ENCODE peak calls at places on chromosomes 13 and 19, in five cellular contexts. One of them, this sample, is unnamed.

GRCh38 chr19:16509141-16510061 is 13.2 kb downstream of the C19orf44 start:
- DNase-seq in foreskin fibroblast: peak
- DNase-seq in thoracic aorta: no peak
- DNase-seq in CD8-positive, alpha-beta memory T cell: no peak
- DNase-seq in tibial nerve: peak
- DNase-seq in this sample: no peak

GRCh38 chr13:98879965-98880364 is 97.9 kb downstream of the DOCK9 start:
- DNase-seq in thoracic aorta: no peak
- DNase-seq in tibial nerve: no peak
- DNase-seq in CD8-positive, alpha-beta memory T cell: no peak
- DNase-seq in foreskin fibroblast: no peak
- DNase-seq in this sample: no peak

GRCh38 chr13:24670927-24671326 is 9.3 kb upstream of the ATP12A start:
- DNase-seq in CD8-positive, alpha-beta memory T cell: no peak
- DNase-seq in thoracic aorta: no peak
- DNase-seq in foreskin fibroblast: peak
- DNase-seq in tibial nerve: no peak
- DNase-seq in this sample: no peak

GRCh38 chr13:75724742-75725504 is 88.8 kb downstream of the LMO7 start:
- DNase-seq in thoracic aorta: no peak
- DNase-seq in foreskin fibroblast: no peak
- DNase-seq in tibial nerve: no peak
- DNase-seq in CD8-positive, alpha-beta memory T cell: no peak
- DNase-seq in this sample: no peak

GRCh38 chr13:70960841-70961443 is 852.7 kb upstream of the KLHL1 start:
- DNase-seq in foreskin fibroblast: peak
- DNase-seq in CD8-positive, alpha-beta memory T cell: no peak
- DNase-seq in thoracic aorta: no peak
- DNase-seq in tibial nerve: peak
- DNase-seq in this sample: peak

GRCh38 chr13:110340812-110341444 is 33.8 kb downstream of the COL4A2 start:
- DNase-seq in CD8-positive, alpha-beta memory T cell: peak
- DNase-seq in thoracic aorta: peak
- DNase-seq in foreskin fibroblast: peak
- DNase-seq in tibial nerve: peak
- DNase-seq in this sample: no peak

GRCh38 chr19:42132851-42133528 is 744 bp upstream of the POU2F2 start:
- DNase-seq in thoracic aorta: no peak
- DNase-seq in CD8-positive, alpha-beta memory T cell: peak
- DNase-seq in tibial nerve: peak
- DNase-seq in foreskin fibroblast: peak
- DNase-seq in this sample: peak

GRCh38 chr13:21637296-21637695 is 33.3 kb upstream of the MICU2 start:
- DNase-seq in foreskin fibroblast: peak
- DNase-seq in CD8-positive, alpha-beta memory T cell: no peak
- DNase-seq in tibial nerve: no peak
- DNase-seq in thoracic aorta: no peak
- DNase-seq in this sample: peak

GRCh38 chr19:5960005-5961001 is 17.6 kb downstream of the RANBP3 start:
- DNase-seq in foreskin fibroblast: peak
- DNase-seq in CD8-positive, alpha-beta memory T cell: no peak
- DNase-seq in thoracic aorta: no peak
- DNase-seq in tibial nerve: no peak
- DNase-seq in this sample: no peak

GRCh38 chr13:59439776-59440428 is 723.8 kb downstream of the DIAPH3 start:
- DNase-seq in CD8-positive, alpha-beta memory T cell: no peak
- DNase-seq in thoracic aorta: no peak
- DNase-seq in foreskin fibroblast: no peak
- DNase-seq in tibial nerve: no peak
- DNase-seq in this sample: no peak

GRCh38 chr19:19113040-19113541 is 25.2 kb downstream of the TMEM161A start:
- DNase-seq in CD8-positive, alpha-beta memory T cell: no peak
- DNase-seq in foreskin fibroblast: peak
- DNase-seq in thoracic aorta: no peak
- DNase-seq in tibial nerve: no peak
- DNase-seq in this sample: no peak

GRCh38 chr13:37473035-37473434 is 125.5 kb downstream of the POSTN start:
- DNase-seq in CD8-positive, alpha-beta memory T cell: no peak
- DNase-seq in tibial nerve: no peak
- DNase-seq in thoracic aorta: no peak
- DNase-seq in foreskin fibroblast: no peak
- DNase-seq in this sample: no peak

GRCh38 chr19:49560358-49560900 is 19.9 kb downstream of the NOSIP start:
- DNase-seq in foreskin fibroblast: no peak
- DNase-seq in tibial nerve: peak
- DNase-seq in thoracic aorta: no peak
- DNase-seq in CD8-positive, alpha-beta memory T cell: peak
- DNase-seq in this sample: no peak

GRCh38 chr19:27740396-27740795 is 1472.6 kb downstream of the UQCRFS1 start:
- DNase-seq in CD8-positive, alpha-beta memory T cell: no peak
- DNase-seq in tibial nerve: no peak
- DNase-seq in foreskin fibroblast: no peak
- DNase-seq in thoracic aorta: no peak
- DNase-seq in this sample: no peak

GRCh38 chr19:49468199-49468598 is 5.8 kb upstream of the FLT3LG start:
- DNase-seq in tibial nerve: no peak
- DNase-seq in thoracic aorta: no peak
- DNase-seq in foreskin fibroblast: no peak
- DNase-seq in CD8-positive, alpha-beta memory T cell: no peak
- DNase-seq in this sample: no peak

GRCh38 chr13:19822673-19823072 is 39.9 kb upstream of the PSPC1 start:
- DNase-seq in tibial nerve: no peak
- DNase-seq in CD8-positive, alpha-beta memory T cell: no peak
- DNase-seq in thoracic aorta: no peak
- DNase-seq in foreskin fibroblast: no peak
- DNase-seq in this sample: no peak

GRCh38 chr13:36736119-36736726 is 62.4 kb downstream of the SERTM1 start:
- DNase-seq in thoracic aorta: no peak
- DNase-seq in CD8-positive, alpha-beta memory T cell: peak
- DNase-seq in foreskin fibroblast: peak
- DNase-seq in tibial nerve: peak
- DNase-seq in this sample: peak

GRCh38 chr19:34041922-34042521 is 130.3 kb upstream of the LSM14A start:
- DNase-seq in tibial nerve: peak
- DNase-seq in thoracic aorta: peak
- DNase-seq in foreskin fibroblast: peak
- DNase-seq in CD8-positive, alpha-beta memory T cell: peak
- DNase-seq in this sample: peak

GRCh38 chr13:99605417-99606321 is 104.4 kb downstream of the TM9SF2 start:
- DNase-seq in tibial nerve: peak
- DNase-seq in thoracic aorta: no peak
- DNase-seq in foreskin fibroblast: peak
- DNase-seq in CD8-positive, alpha-beta memory T cell: no peak
- DNase-seq in this sample: peak

GRCh38 chr13:114112826-114113322 is 19.5 kb downstream of the RASA3 start:
- DNase-seq in thoracic aorta: no peak
- DNase-seq in foreskin fibroblast: no peak
- DNase-seq in tibial nerve: no peak
- DNase-seq in CD8-positive, alpha-beta memory T cell: no peak
- DNase-seq in this sample: no peak

GRCh38 chr19:4908311-4908710 is 990 bp upstream of the UHRF1 start:
- DNase-seq in tibial nerve: no peak
- DNase-seq in foreskin fibroblast: no peak
- DNase-seq in CD8-positive, alpha-beta memory T cell: no peak
- DNase-seq in thoracic aorta: no peak
- DNase-seq in this sample: no peak

GRCh38 chr13:98890920-98891319 is 86.9 kb downstream of the DOCK9 start:
- DNase-seq in thoracic aorta: no peak
- DNase-seq in foreskin fibroblast: no peak
- DNase-seq in CD8-positive, alpha-beta memory T cell: no peak
- DNase-seq in tibial nerve: no peak
- DNase-seq in this sample: no peak

DNA sequence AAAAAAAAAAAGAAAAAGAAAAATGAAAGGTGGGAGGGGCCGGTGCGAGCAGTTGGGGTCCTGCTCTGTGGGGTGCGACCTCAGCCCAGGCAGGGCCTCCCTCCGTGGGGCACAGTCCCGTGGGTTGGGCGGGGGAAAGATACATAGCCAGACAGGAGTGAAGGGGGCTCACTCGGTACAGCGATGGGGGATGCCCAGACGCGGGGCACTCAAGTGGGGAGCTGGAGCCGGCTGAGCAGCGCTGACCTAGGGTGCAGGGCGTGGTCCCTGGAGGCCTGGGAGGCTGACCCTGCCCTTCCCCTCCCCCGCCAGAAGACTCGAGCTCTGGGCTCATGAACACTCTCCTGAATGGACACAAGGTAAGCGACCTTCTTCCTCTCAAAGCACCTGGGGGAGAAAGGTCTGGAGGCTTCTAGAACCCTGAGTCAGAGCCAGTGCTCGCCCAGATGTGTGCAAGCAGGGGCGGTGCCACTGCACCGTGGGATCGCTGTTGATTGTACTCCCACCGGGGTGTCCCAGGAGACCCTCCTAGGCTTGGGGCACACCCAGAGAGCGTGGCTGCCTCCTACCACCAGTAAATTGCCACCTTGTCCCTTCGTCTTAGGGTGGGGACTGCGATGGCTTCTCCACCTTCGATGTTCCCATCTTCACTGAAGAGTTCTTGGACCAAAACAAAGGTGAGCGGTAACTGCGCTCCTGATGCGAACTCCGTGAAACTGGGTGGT is 3.4 kb downstream of the HMG20B start:
- DNase-seq in CD8-positive, alpha-beta memory T cell: no peak
- DNase-seq in foreskin fibroblast: no peak
- DNase-seq in tibial nerve: no peak
- DNase-seq in thoracic aorta: no peak
- DNase-seq in this sample: no peak
- H3K4me3 ChIP-seq in CD8-positive, alpha-beta memory T cell: no peak
- H3K4me3 ChIP-seq in foreskin fibroblast: peak
- H3K4me3 ChIP-seq in tibial nerve: peak
- H3K4me3 ChIP-seq in thoracic aorta: peak
- H3K4me3 ChIP-seq in this sample: no peak

GRCh38 chr13:41017153-41017552 is 2.0 kb downstream of the ELF1 start:
- DNase-seq in tibial nerve: no peak
- DNase-seq in CD8-positive, alpha-beta memory T cell: peak
- DNase-seq in thoracic aorta: no peak
- DNase-seq in foreskin fibroblast: no peak
- DNase-seq in this sample: peak
- H3K4me3 ChIP-seq in tibial nerve: peak
- H3K4me3 ChIP-seq in CD8-positive, alpha-beta memory T cell: peak
- H3K4me3 ChIP-seq in thoracic aorta: peak
- H3K4me3 ChIP-seq in foreskin fibroblast: no peak
- H3K4me3 ChIP-seq in this sample: peak

GRCh38 chr19:40810160-40810559 is 11.2 kb downstream of the EGLN2 start:
- DNase-seq in CD8-positive, alpha-beta memory T cell: no peak
- DNase-seq in foreskin fibroblast: peak
- DNase-seq in thoracic aorta: no peak
- DNase-seq in tibial nerve: no peak
- DNase-seq in this sample: no peak
- H3K4me3 ChIP-seq in CD8-positive, alpha-beta memory T cell: no peak
- H3K4me3 ChIP-seq in foreskin fibroblast: peak
- H3K4me3 ChIP-seq in thoracic aorta: peak
- H3K4me3 ChIP-seq in tibial nerve: peak
- H3K4me3 ChIP-seq in this sample: no peak

GRCh38 chr19:47152632-47153031 is 22.0 kb downstream of the SAE1 start:
- DNase-seq in CD8-positive, alpha-beta memory T cell: no peak
- DNase-seq in thoracic aorta: no peak
- DNase-seq in foreskin fibroblast: no peak
- DNase-seq in tibial nerve: no peak
- DNase-seq in this sample: no peak
- H3K4me3 ChIP-seq in CD8-positive, alpha-beta memory T cell: no peak
- H3K4me3 ChIP-seq in thoracic aorta: no peak
- H3K4me3 ChIP-seq in foreskin fibroblast: no peak
- H3K4me3 ChIP-seq in tibial nerve: no peak
- H3K4me3 ChIP-seq in this sample: no peak